ENCODE peak calls at places on chromosomes 2 and 18, in ten cellular contexts. One of them, this sample, is unnamed.

GRCh38 chr2:138997849-138998517 is 217.8 kb upstream of the NXPH2 start:
- DNase-seq in activated naive CD4-positive, alpha-beta T cell treated with Interleukin-2 at 50 U/mL for 16 hours: no peak
- DNase-seq in occipital lobe: no peak
- DNase-seq in HCEC 1CT: peak; percentile 29
- DNase-seq in neuronal stem cell: no peak
- DNase-seq in RWPE1: peak; percentile 68
- DNase-seq in activated T-helper 2 cell treated with anti-CD3 and anti-CD28 coated beads, Interferon-gamma antibody, Interleukin-2, Interleukin-4, amounts not matched to agents 10 μg/mL and 5 μg/mL and 100 μg/mL, durations not matched to agents 14 hours and 24 hours and 36 hours: no peak
- DNase-seq in activated T-helper 1 cell treated with anti-CD3 and anti-CD28 coated beads, Interleukin-12 subunit alpha, Interleukin-12 subunit beta, Interleukin-2, Interleukin-4 antibody, amounts not matched to agents 30 ng/mL and 10 ng/mL and 1 ng/mL, durations not matched to agents 14 hours and 24 hours and 36 hours: no peak
- DNase-seq in stimulated activated naive CD8-positive, alpha-beta T cell treated with anti-CD3 and anti-CD28 coated beads, Interleukin-15, amount 100 ng/mL, for 72 hours: no peak
- DNase-seq in left cardiac atrium: no peak
- DNase-seq in this sample: no peak

GRCh38 chr2:239470151-239470900 is 69.5 kb upstream of the HDAC4 start:
- DNase-seq in activated naive CD4-positive, alpha-beta T cell treated with Interleukin-2 at 50 U/mL for 16 hours: no peak
- DNase-seq in occipital lobe: no peak
- DNase-seq in HCEC 1CT: no peak
- DNase-seq in neuronal stem cell: no peak
- DNase-seq in RWPE1: no peak
- DNase-seq in activated T-helper 2 cell treated with anti-CD3 and anti-CD28 coated beads, Interferon-gamma antibody, Interleukin-2, Interleukin-4, amounts not matched to agents 10 μg/mL and 5 μg/mL and 100 μg/mL, durations not matched to agents 14 hours and 24 hours and 36 hours: no peak
- DNase-seq in activated T-helper 1 cell treated with anti-CD3 and anti-CD28 coated beads, Interleukin-12 subunit alpha, Interleukin-12 subunit beta, Interleukin-2, Interleukin-4 antibody, amounts not matched to agents 30 ng/mL and 10 ng/mL and 1 ng/mL, durations not matched to agents 14 hours and 24 hours and 36 hours: no peak
- DNase-seq in stimulated activated naive CD8-positive, alpha-beta T cell treated with anti-CD3 and anti-CD28 coated beads, Interleukin-15, amount 100 ng/mL, for 72 hours: no peak
- DNase-seq in left cardiac atrium: no peak
- DNase-seq in this sample: no peak

GRCh38 chr2:67304300-67304890 is 92.7 kb upstream of the ETAA1 start:
- DNase-seq in activated naive CD4-positive, alpha-beta T cell treated with Interleukin-2 at 50 U/mL for 16 hours: no peak
- DNase-seq in occipital lobe: no peak
- DNase-seq in HCEC 1CT: no peak
- DNase-seq in neuronal stem cell: no peak
- DNase-seq in RWPE1: no peak
- DNase-seq in activated T-helper 2 cell treated with anti-CD3 and anti-CD28 coated beads, Interferon-gamma antibody, Interleukin-2, Interleukin-4, amounts not matched to agents 10 μg/mL and 5 μg/mL and 100 μg/mL, durations not matched to agents 14 hours and 24 hours and 36 hours: no peak
- DNase-seq in activated T-helper 1 cell treated with anti-CD3 and anti-CD28 coated beads, Interleukin-12 subunit alpha, Interleukin-12 subunit beta, Interleukin-2, Interleukin-4 antibody, amounts not matched to agents 30 ng/mL and 10 ng/mL and 1 ng/mL, durations not matched to agents 14 hours and 24 hours and 36 hours: no peak
- DNase-seq in stimulated activated naive CD8-positive, alpha-beta T cell treated with anti-CD3 and anti-CD28 coated beads, Interleukin-15, amount 100 ng/mL, for 72 hours: no peak
- DNase-seq in left cardiac atrium: no peak
- DNase-seq in this sample: no peak

GRCh38 chr18:75211002-75211621 is 515 bp downstream of the TSHZ1 start:
- DNase-seq in activated naive CD4-positive, alpha-beta T cell treated with Interleukin-2 at 50 U/mL for 16 hours: peak; percentile 29
- DNase-seq in occipital lobe: no peak
- DNase-seq in HCEC 1CT: peak; percentile 26
- DNase-seq in neuronal stem cell: peak; percentile 26
- DNase-seq in RWPE1: no peak
- DNase-seq in activated T-helper 2 cell treated with anti-CD3 and anti-CD28 coated beads, Interferon-gamma antibody, Interleukin-2, Interleukin-4, amounts not matched to agents 10 μg/mL and 5 μg/mL and 100 μg/mL, durations not matched to agents 14 hours and 24 hours and 36 hours: peak; percentile 17
- DNase-seq in activated T-helper 1 cell treated with anti-CD3 and anti-CD28 coated beads, Interleukin-12 subunit alpha, Interleukin-12 subunit beta, Interleukin-2, Interleukin-4 antibody, amounts not matched to agents 30 ng/mL and 10 ng/mL and 1 ng/mL, durations not matched to agents 14 hours and 24 hours and 36 hours: peak; percentile 15
- DNase-seq in stimulated activated naive CD8-positive, alpha-beta T cell treated with anti-CD3 and anti-CD28 coated beads, Interleukin-15, amount 100 ng/mL, for 72 hours: peak; percentile 31
- DNase-seq in left cardiac atrium: no peak
- DNase-seq in this sample: no peak

GRCh38 chr2:239519921-239520585 is 119.2 kb upstream of the HDAC4 start:
- DNase-seq in activated naive CD4-positive, alpha-beta T cell treated with Interleukin-2 at 50 U/mL for 16 hours: no peak
- DNase-seq in occipital lobe: no peak
- DNase-seq in HCEC 1CT: no peak
- DNase-seq in neuronal stem cell: no peak
- DNase-seq in RWPE1: no peak
- DNase-seq in activated T-helper 2 cell treated with anti-CD3 and anti-CD28 coated beads, Interferon-gamma antibody, Interleukin-2, Interleukin-4, amounts not matched to agents 10 μg/mL and 5 μg/mL and 100 μg/mL, durations not matched to agents 14 hours and 24 hours and 36 hours: no peak
- DNase-seq in activated T-helper 1 cell treated with anti-CD3 and anti-CD28 coated beads, Interleukin-12 subunit alpha, Interleukin-12 subunit beta, Interleukin-2, Interleukin-4 antibody, amounts not matched to agents 30 ng/mL and 10 ng/mL and 1 ng/mL, durations not matched to agents 14 hours and 24 hours and 36 hours: no peak
- DNase-seq in stimulated activated naive CD8-positive, alpha-beta T cell treated with anti-CD3 and anti-CD28 coated beads, Interleukin-15, amount 100 ng/mL, for 72 hours: no peak
- DNase-seq in left cardiac atrium: no peak
- DNase-seq in this sample: peak; percentile 45

GRCh38 chr2:47569658-47570398 is 166.9 kb downstream of the MSH2 start:
- DNase-seq in activated naive CD4-positive, alpha-beta T cell treated with Interleukin-2 at 50 U/mL for 16 hours: no peak
- DNase-seq in occipital lobe: peak; percentile 28
- DNase-seq in HCEC 1CT: no peak
- DNase-seq in neuronal stem cell: peak; percentile 26
- DNase-seq in RWPE1: no peak
- DNase-seq in activated T-helper 2 cell treated with anti-CD3 and anti-CD28 coated beads, Interferon-gamma antibody, Interleukin-2, Interleukin-4, amounts not matched to agents 10 μg/mL and 5 μg/mL and 100 μg/mL, durations not matched to agents 14 hours and 24 hours and 36 hours: no peak
- DNase-seq in activated T-helper 1 cell treated with anti-CD3 and anti-CD28 coated beads, Interleukin-12 subunit alpha, Interleukin-12 subunit beta, Interleukin-2, Interleukin-4 antibody, amounts not matched to agents 30 ng/mL and 10 ng/mL and 1 ng/mL, durations not matched to agents 14 hours and 24 hours and 36 hours: no peak
- DNase-seq in stimulated activated naive CD8-positive, alpha-beta T cell treated with anti-CD3 and anti-CD28 coated beads, Interleukin-15, amount 100 ng/mL, for 72 hours: peak; percentile 21
- DNase-seq in left cardiac atrium: no peak
- DNase-seq in this sample: no peak

GRCh38 chr2:71659868-71660518 is 206.6 kb downstream of the DYSF start:
- DNase-seq in activated naive CD4-positive, alpha-beta T cell treated with Interleukin-2 at 50 U/mL for 16 hours: no peak
- DNase-seq in occipital lobe: no peak
- DNase-seq in HCEC 1CT: no peak
- DNase-seq in neuronal stem cell: no peak
- DNase-seq in RWPE1: no peak
- DNase-seq in activated T-helper 2 cell treated with anti-CD3 and anti-CD28 coated beads, Interferon-gamma antibody, Interleukin-2, Interleukin-4, amounts not matched to agents 10 μg/mL and 5 μg/mL and 100 μg/mL, durations not matched to agents 14 hours and 24 hours and 36 hours: no peak
- DNase-seq in activated T-helper 1 cell treated with anti-CD3 and anti-CD28 coated beads, Interleukin-12 subunit alpha, Interleukin-12 subunit beta, Interleukin-2, Interleukin-4 antibody, amounts not matched to agents 30 ng/mL and 10 ng/mL and 1 ng/mL, durations not matched to agents 14 hours and 24 hours and 36 hours: no peak
- DNase-seq in stimulated activated naive CD8-positive, alpha-beta T cell treated with anti-CD3 and anti-CD28 coated beads, Interleukin-15, amount 100 ng/mL, for 72 hours: no peak
- DNase-seq in left cardiac atrium: no peak
- DNase-seq in this sample: peak; percentile 21

GRCh38 chr2:177772529-177772928 is 300.0 kb downstream of the PDE11A start:
- DNase-seq in activated naive CD4-positive, alpha-beta T cell treated with Interleukin-2 at 50 U/mL for 16 hours: no peak
- DNase-seq in occipital lobe: no peak
- DNase-seq in HCEC 1CT: peak; percentile 16
- DNase-seq in neuronal stem cell: no peak
- DNase-seq in RWPE1: peak; percentile 20
- DNase-seq in activated T-helper 2 cell treated with anti-CD3 and anti-CD28 coated beads, Interferon-gamma antibody, Interleukin-2, Interleukin-4, amounts not matched to agents 10 μg/mL and 5 μg/mL and 100 μg/mL, durations not matched to agents 14 hours and 24 hours and 36 hours: no peak
- DNase-seq in activated T-helper 1 cell treated with anti-CD3 and anti-CD28 coated beads, Interleukin-12 subunit alpha, Interleukin-12 subunit beta, Interleukin-2, Interleukin-4 antibody, amounts not matched to agents 30 ng/mL and 10 ng/mL and 1 ng/mL, durations not matched to agents 14 hours and 24 hours and 36 hours: no peak
- DNase-seq in stimulated activated naive CD8-positive, alpha-beta T cell treated with anti-CD3 and anti-CD28 coated beads, Interleukin-15, amount 100 ng/mL, for 72 hours: no peak
- DNase-seq in left cardiac atrium: no peak
- DNase-seq in this sample: no peak

GRCh38 chr2:19020144-19021099 is 338.0 kb downstream of the OSR1 start:
- DNase-seq in activated naive CD4-positive, alpha-beta T cell treated with Interleukin-2 at 50 U/mL for 16 hours: no peak
- DNase-seq in occipital lobe: no peak
- DNase-seq in HCEC 1CT: no peak
- DNase-seq in neuronal stem cell: no peak
- DNase-seq in RWPE1: no peak
- DNase-seq in activated T-helper 2 cell treated with anti-CD3 and anti-CD28 coated beads, Interferon-gamma antibody, Interleukin-2, Interleukin-4, amounts not matched to agents 10 μg/mL and 5 μg/mL and 100 μg/mL, durations not matched to agents 14 hours and 24 hours and 36 hours: no peak
- DNase-seq in activated T-helper 1 cell treated with anti-CD3 and anti-CD28 coated beads, Interleukin-12 subunit alpha, Interleukin-12 subunit beta, Interleukin-2, Interleukin-4 antibody, amounts not matched to agents 30 ng/mL and 10 ng/mL and 1 ng/mL, durations not matched to agents 14 hours and 24 hours and 36 hours: no peak
- DNase-seq in stimulated activated naive CD8-positive, alpha-beta T cell treated with anti-CD3 and anti-CD28 coated beads, Interleukin-15, amount 100 ng/mL, for 72 hours: no peak
- DNase-seq in left cardiac atrium: no peak
- DNase-seq in this sample: no peak

GRCh38 chr2:55153564-55154315 is 78.4 kb downstream of the CLHC1 start:
- DNase-seq in activated naive CD4-positive, alpha-beta T cell treated with Interleukin-2 at 50 U/mL for 16 hours: no peak
- DNase-seq in occipital lobe: no peak
- DNase-seq in HCEC 1CT: no peak
- DNase-seq in neuronal stem cell: no peak
- DNase-seq in RWPE1: peak; percentile 37
- DNase-seq in activated T-helper 2 cell treated with anti-CD3 and anti-CD28 coated beads, Interferon-gamma antibody, Interleukin-2, Interleukin-4, amounts not matched to agents 10 μg/mL and 5 μg/mL and 100 μg/mL, durations not matched to agents 14 hours and 24 hours and 36 hours: no peak
- DNase-seq in activated T-helper 1 cell treated with anti-CD3 and anti-CD28 coated beads, Interleukin-12 subunit alpha, Interleukin-12 subunit beta, Interleukin-2, Interleukin-4 antibody, amounts not matched to agents 30 ng/mL and 10 ng/mL and 1 ng/mL, durations not matched to agents 14 hours and 24 hours and 36 hours: no peak
- DNase-seq in stimulated activated naive CD8-positive, alpha-beta T cell treated with anti-CD3 and anti-CD28 coated beads, Interleukin-15, amount 100 ng/mL, for 72 hours: no peak
- DNase-seq in left cardiac atrium: no peak
- DNase-seq in this sample: no peak